ENCODE peak calls at places on chromosomes 16 and 17, in eight cellular contexts. One of them, this sample, is unnamed.

GRCh38 chr17:83148317-83149044 is 69.1 kb downstream of the METRNL start:
- DNase-seq in HL-60: no peak
- DNase-seq in stomach: no peak
- DNase-seq in GM12865: no peak
- DNase-seq in fibroblast of lung: no peak
- DNase-seq in A549: no peak
- DNase-seq in breast epithelium: peak
- DNase-seq in right lobe of liver: no peak
- DNase-seq in this sample: no peak

GRCh38 chr16:11325404-11326083 is 19.7 kb upstream of the RMI2 start:
- DNase-seq in breast epithelium: no peak
- DNase-seq in fibroblast of lung: no peak
- DNase-seq in A549: no peak
- DNase-seq in HL-60: no peak
- DNase-seq in right lobe of liver: no peak
- DNase-seq in GM12865: peak
- DNase-seq in stomach: no peak
- DNase-seq in this sample: no peak

GRCh38 chr17:78947235-78948153 is 22.3 kb upstream of the TIMP2 start:
- DNase-seq in breast epithelium: no peak
- DNase-seq in HL-60: no peak
- DNase-seq in fibroblast of lung: no peak
- DNase-seq in A549: no peak
- DNase-seq in GM12865: no peak
- DNase-seq in stomach: peak
- DNase-seq in right lobe of liver: peak
- DNase-seq in this sample: peak

GRCh38 chr17:57557793-57558681 is 187.1 kb downstream of the CCDC182 start:
- DNase-seq in fibroblast of lung: peak
- DNase-seq in breast epithelium: no peak
- DNase-seq in GM12865: no peak
- DNase-seq in HL-60: no peak
- DNase-seq in right lobe of liver: no peak
- DNase-seq in stomach: no peak
- DNase-seq in A549: peak
- DNase-seq in this sample: no peak

GRCh38 chr17:40358323-40359038 is 6.1 kb downstream of the GJD3 start:
- DNase-seq in fibroblast of lung: peak
- DNase-seq in stomach: peak
- DNase-seq in right lobe of liver: peak
- DNase-seq in GM12865: peak
- DNase-seq in HL-60: peak
- DNase-seq in A549: peak
- DNase-seq in breast epithelium: peak
- DNase-seq in this sample: peak

GRCh38 chr17:76014100-76014924 is 12.8 kb downstream of the EVPL start:
- DNase-seq in A549: peak
- DNase-seq in right lobe of liver: peak
- DNase-seq in HL-60: peak
- DNase-seq in breast epithelium: peak
- DNase-seq in GM12865: peak
- DNase-seq in fibroblast of lung: peak
- DNase-seq in stomach: peak
- DNase-seq in this sample: peak

GRCh38 chr17:41777579-41778188 is 8.8 kb downstream of the JUP start:
- DNase-seq in stomach: peak
- DNase-seq in right lobe of liver: peak
- DNase-seq in A549: peak
- DNase-seq in GM12865: no peak
- DNase-seq in breast epithelium: peak
- DNase-seq in HL-60: no peak
- DNase-seq in fibroblast of lung: peak
- DNase-seq in this sample: no peak

GRCh38 chr16:27240948-27241531 is 27.5 kb downstream of the NSMCE1 start:
- DNase-seq in stomach: peak
- DNase-seq in GM12865: no peak
- DNase-seq in right lobe of liver: no peak
- DNase-seq in fibroblast of lung: peak
- DNase-seq in HL-60: no peak
- DNase-seq in breast epithelium: no peak
- DNase-seq in A549: no peak
- DNase-seq in this sample: no peak

GRCh38 chr17:55433629-55434422 is 12.2 kb upstream of the MMD start:
- DNase-seq in GM12865: no peak
- DNase-seq in fibroblast of lung: peak
- DNase-seq in A549: peak
- DNase-seq in HL-60: no peak
- DNase-seq in breast epithelium: peak
- DNase-seq in right lobe of liver: no peak
- DNase-seq in stomach: peak
- DNase-seq in this sample: no peak

GRCh38 chr17:14032234-14032633 is 37.1 kb upstream of the COX10 start:
- DNase-seq in HL-60: no peak
- DNase-seq in right lobe of liver: no peak
- DNase-seq in stomach: no peak
- DNase-seq in breast epithelium: no peak
- DNase-seq in A549: no peak
- DNase-seq in fibroblast of lung: no peak
- DNase-seq in GM12865: no peak
- DNase-seq in this sample: no peak

GRCh38 chr17:80125656-80126448 is 21.1 kb downstream of the EIF4A3 start:
- DNase-seq in right lobe of liver: no peak
- DNase-seq in A549: no peak
- DNase-seq in HL-60: no peak
- DNase-seq in fibroblast of lung: peak
- DNase-seq in breast epithelium: peak
- DNase-seq in stomach: peak
- DNase-seq in GM12865: no peak
- DNase-seq in this sample: no peak

GRCh38 chr17:80122926-80123505 is 21.6 kb downstream of the GAA start:
- DNase-seq in right lobe of liver: no peak
- DNase-seq in GM12865: no peak
- DNase-seq in fibroblast of lung: no peak
- DNase-seq in HL-60: no peak
- DNase-seq in A549: no peak
- DNase-seq in stomach: peak
- DNase-seq in breast epithelium: no peak
- DNase-seq in this sample: no peak

GRCh38 chr17:80123791-80124190 is 22.4 kb downstream of the GAA start:
- DNase-seq in HL-60: no peak
- DNase-seq in A549: no peak
- DNase-seq in fibroblast of lung: peak
- DNase-seq in stomach: peak
- DNase-seq in breast epithelium: peak
- DNase-seq in GM12865: no peak
- DNase-seq in right lobe of liver: no peak
- DNase-seq in this sample: peak

GRCh38 chr17:80126449-80126715 is 20.5 kb downstream of the EIF4A3 start:
- DNase-seq in right lobe of liver: no peak
- DNase-seq in HL-60: no peak
- DNase-seq in fibroblast of lung: no peak
- DNase-seq in stomach: no peak
- DNase-seq in GM12865: no peak
- DNase-seq in breast epithelium: no peak
- DNase-seq in A549: no peak
- DNase-seq in this sample: no peak

DNA sequence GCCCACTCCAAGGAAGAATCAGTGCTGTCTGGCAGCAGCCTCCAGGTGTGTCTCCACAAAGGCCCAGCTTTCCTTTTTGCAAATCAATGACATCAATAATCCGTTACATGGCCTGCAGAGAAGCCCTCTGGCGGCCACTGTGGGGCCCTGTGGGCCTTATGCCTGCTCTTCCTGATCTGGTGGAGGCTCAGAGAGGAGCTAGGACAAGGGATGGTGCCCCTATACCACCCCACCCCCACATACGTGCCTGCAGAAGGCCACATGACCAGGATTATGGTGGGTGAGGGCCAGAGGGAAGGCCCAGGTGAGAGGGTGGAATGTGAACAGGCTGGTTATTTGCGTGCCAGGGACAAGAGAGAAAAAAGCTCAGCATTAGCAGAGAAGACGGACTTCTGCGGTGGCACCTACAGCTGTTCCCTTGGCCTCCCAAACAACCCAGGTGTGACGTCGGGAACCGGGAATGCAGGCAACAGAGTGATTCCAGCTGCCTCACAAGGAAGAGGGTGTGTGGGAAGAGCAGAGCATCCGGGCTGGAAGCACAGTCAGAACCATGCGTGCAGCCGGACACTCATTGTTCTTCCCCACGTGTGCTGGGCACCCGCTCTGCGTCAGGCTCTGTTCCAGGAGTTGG is 22.5 kb downstream of the EIF4A3 start:
- DNase-seq in stomach: peak
- DNase-seq in right lobe of liver: no peak
- DNase-seq in A549: peak
- DNase-seq in GM12865: peak
- DNase-seq in HL-60: no peak
- DNase-seq in fibroblast of lung: peak
- DNase-seq in breast epithelium: peak
- DNase-seq in this sample: peak
- TF ChIP-seq CTCF in stomach: peak
- TF ChIP-seq CTCF in right lobe of liver: peak
- TF ChIP-seq CTCF in A549: peak
- TF ChIP-seq CTCF in GM12865: peak
- TF ChIP-seq CTCF in HL-60: peak
- TF ChIP-seq CTCF in fibroblast of lung: peak
- TF ChIP-seq CTCF in breast epithelium: peak
- TF ChIP-seq CTCF in this sample: peak

DNA sequence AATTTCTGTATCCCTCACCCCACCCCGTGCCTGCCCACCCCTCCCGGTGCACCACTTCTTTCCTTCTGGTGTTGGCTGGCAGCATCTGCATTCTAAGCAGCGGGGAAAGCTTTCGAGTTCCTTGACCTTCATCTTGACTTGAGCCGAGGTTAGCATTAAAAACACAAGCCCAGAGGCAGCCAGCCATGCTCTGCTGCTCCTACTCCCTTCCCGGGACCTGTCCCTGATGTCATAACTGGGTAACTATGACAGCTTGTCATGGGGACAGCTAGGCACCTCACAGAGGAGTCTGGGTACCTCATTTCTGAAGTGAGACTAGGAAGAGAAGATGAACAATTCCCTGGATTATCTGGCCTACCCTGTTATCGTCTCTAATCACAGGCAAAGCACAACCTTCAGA is at the start of gene CFAP97D1:
- DNase-seq in fibroblast of lung: no peak
- DNase-seq in A549: no peak
- DNase-seq in right lobe of liver: no peak
- DNase-seq in stomach: no peak
- DNase-seq in GM12865: no peak
- DNase-seq in breast epithelium: no peak
- DNase-seq in HL-60: no peak
- DNase-seq in this sample: no peak
- H3K4me3 ChIP-seq in fibroblast of lung: peak
- H3K4me3 ChIP-seq in A549: peak
- H3K4me3 ChIP-seq in right lobe of liver: peak
- H3K4me3 ChIP-seq in stomach: peak
- H3K4me3 ChIP-seq in GM12865: peak
- H3K4me3 ChIP-seq in breast epithelium: peak
- H3K4me3 ChIP-seq in HL-60: peak
- H3K4me3 ChIP-seq in this sample: no peak

GRCh38 chr17:27603446-27603820 is 27.6 kb upstream of the LGALS9 start:
- DNase-seq in fibroblast of lung: no peak
- DNase-seq in right lobe of liver: no peak
- DNase-seq in stomach: no peak
- DNase-seq in A549: no peak
- DNase-seq in GM12865: no peak
- DNase-seq in HL-60: no peak
- DNase-seq in breast epithelium: no peak
- DNase-seq in this sample: no peak
- TF ChIP-seq CTCF in fibroblast of lung: no peak
- TF ChIP-seq CTCF in right lobe of liver: no peak
- TF ChIP-seq CTCF in stomach: no peak
- TF ChIP-seq CTCF in A549: no peak
- TF ChIP-seq CTCF in GM12865: no peak
- TF ChIP-seq CTCF in HL-60: no peak
- TF ChIP-seq CTCF in breast epithelium: no peak
- TF ChIP-seq CTCF in this sample: no peak

DNA sequence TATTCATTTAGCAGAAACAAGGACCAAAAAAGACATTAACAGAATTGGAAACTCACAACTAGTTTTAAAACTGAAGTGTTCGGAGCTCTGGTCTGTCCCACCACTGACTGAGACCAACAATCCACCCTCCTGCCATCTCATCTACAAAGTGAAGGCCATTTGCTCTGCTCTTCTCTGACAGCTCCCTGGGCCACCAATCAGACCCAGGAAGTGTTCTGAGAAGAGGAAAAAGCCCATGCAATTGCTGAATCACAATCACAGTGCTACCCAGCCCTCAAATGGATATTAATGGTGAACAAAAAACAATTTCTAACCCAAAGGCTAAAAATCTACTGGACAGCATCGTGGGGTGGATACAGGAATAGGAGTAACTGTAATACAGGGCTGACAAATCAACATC is 2.1 kb downstream of the RPL23 start:
- DNase-seq in GM12865: no peak
- DNase-seq in A549: no peak
- DNase-seq in fibroblast of lung: no peak
- DNase-seq in stomach: no peak
- DNase-seq in breast epithelium: no peak
- DNase-seq in HL-60: no peak
- DNase-seq in right lobe of liver: no peak
- DNase-seq in this sample: no peak
- H3K4me3 ChIP-seq in GM12865: peak
- H3K4me3 ChIP-seq in A549: peak
- H3K4me3 ChIP-seq in fibroblast of lung: peak
- H3K4me3 ChIP-seq in stomach: peak
- H3K4me3 ChIP-seq in breast epithelium: peak
- H3K4me3 ChIP-seq in HL-60: peak
- H3K4me3 ChIP-seq in right lobe of liver: peak
- H3K4me3 ChIP-seq in this sample: no peak

GRCh38 chr17:7589204-7589868 is 558 bp downstream of the SOX15 start:
- DNase-seq in GM12865: peak
- DNase-seq in fibroblast of lung: peak
- DNase-seq in A549: peak
- DNase-seq in stomach: peak
- DNase-seq in HL-60: no peak
- DNase-seq in right lobe of liver: peak
- DNase-seq in breast epithelium: peak
- DNase-seq in this sample: peak
- TF ChIP-seq CTCF in GM12865: peak
- TF ChIP-seq CTCF in fibroblast of lung: peak
- TF ChIP-seq CTCF in A549: peak
- TF ChIP-seq CTCF in stomach: peak
- TF ChIP-seq CTCF in HL-60: no peak
- TF ChIP-seq CTCF in right lobe of liver: peak
- TF ChIP-seq CTCF in breast epithelium: peak
- TF ChIP-seq CTCF in this sample: peak